ENCODE peak calls at places on chromosomes 7 and 10, in nine cellular contexts. One of them, this sample, is unnamed.

GRCh38 chr10:12774219-12774894 is 227.2 kb downstream of the CCDC3 start:
- DNase-seq in AG09319: no peak
- DNase-seq in fibroblast of the conjunctiva: no peak
- DNase-seq in cardiac fibroblast: no peak
- DNase-seq in hippocampal formation: no peak
- DNase-seq in GM03348: no peak
- DNase-seq in NCI-H774: no peak
- DNase-seq in choroid plexus epithelial cell: no peak
- DNase-seq in M059J: no peak
- DNase-seq in this sample: no peak

GRCh38 chr7:28002638-28003037 is 178.0 kb downstream of the JAZF1 start:
- DNase-seq in cardiac fibroblast: peak; percentile 52
- DNase-seq in AG09319: no peak
- DNase-seq in NCI-H774: no peak
- DNase-seq in fibroblast of the conjunctiva: no peak
- DNase-seq in choroid plexus epithelial cell: peak; percentile 55
- DNase-seq in M059J: peak; percentile 32
- DNase-seq in hippocampal formation: no peak
- DNase-seq in GM03348: no peak
- DNase-seq in this sample: no peak

GRCh38 chr7:134547738-134548054 is 1.2 kb upstream of the AKR1B15 start:
- DNase-seq in choroid plexus epithelial cell: peak; percentile 78
- DNase-seq in NCI-H774: no peak
- DNase-seq in GM03348: peak; percentile 85
- DNase-seq in hippocampal formation: no peak
- DNase-seq in cardiac fibroblast: peak; percentile 68
- DNase-seq in fibroblast of the conjunctiva: peak; percentile 47
- DNase-seq in M059J: peak; percentile 84
- DNase-seq in AG09319: no peak
- DNase-seq in this sample: peak; percentile 33

GRCh38 chr10:127470911-127471310 is 78.2 kb upstream of the NPS start:
- DNase-seq in GM03348: no peak
- DNase-seq in fibroblast of the conjunctiva: no peak
- DNase-seq in cardiac fibroblast: no peak
- DNase-seq in NCI-H774: no peak
- DNase-seq in hippocampal formation: no peak
- DNase-seq in choroid plexus epithelial cell: no peak
- DNase-seq in AG09319: no peak
- DNase-seq in M059J: no peak
- DNase-seq in this sample: no peak

GRCh38 chr10:114616103-114616502 is 42.0 kb downstream of the ABLIM1 start:
- DNase-seq in NCI-H774: no peak
- DNase-seq in fibroblast of the conjunctiva: no peak
- DNase-seq in cardiac fibroblast: no peak
- DNase-seq in AG09319: no peak
- DNase-seq in choroid plexus epithelial cell: no peak
- DNase-seq in hippocampal formation: no peak
- DNase-seq in M059J: no peak
- DNase-seq in GM03348: no peak
- DNase-seq in this sample: no peak

GRCh38 chr10:78212134-78212785 is 178.6 kb downstream of the RPS24 start:
- DNase-seq in fibroblast of the conjunctiva: no peak
- DNase-seq in M059J: peak; percentile 46
- DNase-seq in hippocampal formation: no peak
- DNase-seq in GM03348: peak; percentile 25
- DNase-seq in NCI-H774: peak; percentile 54
- DNase-seq in cardiac fibroblast: peak; percentile 18
- DNase-seq in AG09319: no peak
- DNase-seq in choroid plexus epithelial cell: no peak
- DNase-seq in this sample: no peak

GRCh38 chr7:18177815-18178660 is 150.4 kb upstream of the PRPS1L1 start:
- DNase-seq in AG09319: no peak
- DNase-seq in cardiac fibroblast: peak; percentile 55
- DNase-seq in M059J: peak; percentile 70
- DNase-seq in NCI-H774: no peak
- DNase-seq in choroid plexus epithelial cell: peak; percentile 83
- DNase-seq in GM03348: peak; percentile 6
- DNase-seq in hippocampal formation: no peak
- DNase-seq in fibroblast of the conjunctiva: no peak
- DNase-seq in this sample: no peak

GRCh38 chr7:6271694-6272371 is 591 bp downstream of the CYTH3 start:
- DNase-seq in GM03348: no peak
- DNase-seq in hippocampal formation: no peak
- DNase-seq in NCI-H774: no peak
- DNase-seq in fibroblast of the conjunctiva: no peak
- DNase-seq in cardiac fibroblast: no peak
- DNase-seq in M059J: no peak
- DNase-seq in AG09319: no peak
- DNase-seq in choroid plexus epithelial cell: no peak
- DNase-seq in this sample: peak; percentile 58

GRCh38 chr7:45434404-45434803 is 139.8 kb upstream of the ADCY1 start:
- DNase-seq in fibroblast of the conjunctiva: no peak
- DNase-seq in AG09319: no peak
- DNase-seq in M059J: no peak
- DNase-seq in hippocampal formation: no peak
- DNase-seq in choroid plexus epithelial cell: no peak
- DNase-seq in NCI-H774: no peak
- DNase-seq in GM03348: no peak
- DNase-seq in cardiac fibroblast: no peak
- DNase-seq in this sample: no peak

GRCh38 chr7:42479452-42480303 is 242.7 kb upstream of the GLI3 start:
- DNase-seq in fibroblast of the conjunctiva: no peak
- DNase-seq in AG09319: no peak
- DNase-seq in NCI-H774: no peak
- DNase-seq in cardiac fibroblast: peak; percentile 28
- DNase-seq in GM03348: no peak
- DNase-seq in choroid plexus epithelial cell: no peak
- DNase-seq in M059J: peak; percentile 73
- DNase-seq in hippocampal formation: no peak
- DNase-seq in this sample: no peak

GRCh38 chr7:157538321-157538720 is 201.5 kb downstream of the DNAJB6 start:
- DNase-seq in M059J: no peak
- DNase-seq in choroid plexus epithelial cell: no peak
- DNase-seq in NCI-H774: no peak
- DNase-seq in GM03348: no peak
- DNase-seq in AG09319: no peak
- DNase-seq in cardiac fibroblast: no peak
- DNase-seq in fibroblast of the conjunctiva: no peak
- DNase-seq in hippocampal formation: no peak
- DNase-seq in this sample: no peak

This sample was measured in 8988T.